ENCODE peak calls at places on chromosomes 13 and 19, in eight cellular contexts. One of them, this sample, is unnamed.

GRCh38 chr19:47045867-47046470 is 2.5 kb downstream of the TMEM160 start:
- DNase-seq in tibial nerve: no peak
- DNase-seq in Peyer's patch: no peak
- DNase-seq in fibroblast of lung: no peak
- DNase-seq in H1: no peak
- DNase-seq in prostate gland: no peak
- DNase-seq in SK-N-SH: no peak
- DNase-seq in astrocyte: no peak
- DNase-seq in this sample: no peak

GRCh38 chr13:113095146-113096051 is 10.2 kb upstream of the F7 start:
- DNase-seq in SK-N-SH: no peak
- DNase-seq in H1: no peak
- DNase-seq in fibroblast of lung: no peak
- DNase-seq in Peyer's patch: no peak
- DNase-seq in tibial nerve: no peak
- DNase-seq in astrocyte: no peak
- DNase-seq in prostate gland: no peak
- DNase-seq in this sample: no peak

GRCh38 chr13:50713849-50714248 is 129.6 kb downstream of the DLEU7 start:
- DNase-seq in fibroblast of lung: peak; percentile 98
- DNase-seq in H1: no peak
- DNase-seq in tibial nerve: peak; percentile 44
- DNase-seq in SK-N-SH: no peak
- DNase-seq in Peyer's patch: no peak
- DNase-seq in prostate gland: no peak
- DNase-seq in astrocyte: peak; percentile 98
- DNase-seq in this sample: no peak

GRCh38 chr13:26629260-26629659 is 71.8 kb downstream of the WASF3 start:
- DNase-seq in SK-N-SH: no peak
- DNase-seq in astrocyte: no peak
- DNase-seq in tibial nerve: no peak
- DNase-seq in H1: no peak
- DNase-seq in fibroblast of lung: no peak
- DNase-seq in Peyer's patch: no peak
- DNase-seq in prostate gland: no peak
- DNase-seq in this sample: no peak

GRCh38 chr19:32017341-32017948 is 328.0 kb upstream of the ZNF507 start:
- DNase-seq in astrocyte: peak; percentile 71
- DNase-seq in Peyer's patch: no peak
- DNase-seq in fibroblast of lung: peak; percentile 76
- DNase-seq in prostate gland: no peak
- DNase-seq in SK-N-SH: no peak
- DNase-seq in H1: no peak
- DNase-seq in tibial nerve: peak; percentile 35
- DNase-seq in this sample: no peak

GRCh38 chr13:107960301-107960700 is 255.0 kb downstream of the LIG4 start:
- DNase-seq in astrocyte: no peak
- DNase-seq in prostate gland: no peak
- DNase-seq in tibial nerve: no peak
- DNase-seq in H1: no peak
- DNase-seq in Peyer's patch: no peak
- DNase-seq in SK-N-SH: no peak
- DNase-seq in fibroblast of lung: peak; percentile 1
- DNase-seq in this sample: no peak

GRCh38 chr13:38093425-38093824 is 223.9 kb upstream of the TRPC4 start:
- DNase-seq in astrocyte: no peak
- DNase-seq in H1: no peak
- DNase-seq in tibial nerve: no peak
- DNase-seq in SK-N-SH: no peak
- DNase-seq in Peyer's patch: no peak
- DNase-seq in fibroblast of lung: no peak
- DNase-seq in prostate gland: no peak
- DNase-seq in this sample: no peak

GRCh38 chr19:42253245-42254082 is 1.5 kb downstream of the ERF start:
- DNase-seq in prostate gland: no peak
- DNase-seq in H1: no peak
- DNase-seq in tibial nerve: peak; percentile 57
- DNase-seq in Peyer's patch: peak; percentile 77
- DNase-seq in SK-N-SH: peak; percentile 83
- DNase-seq in fibroblast of lung: peak; percentile 43
- DNase-seq in astrocyte: no peak
- DNase-seq in this sample: peak; percentile 79

GRCh38 chr13:44271031-44271433 is 102.6 kb upstream of the SERP2 start:
- DNase-seq in H1: no peak
- DNase-seq in prostate gland: peak; percentile 28
- DNase-seq in astrocyte: peak; percentile 52
- DNase-seq in SK-N-SH: no peak
- DNase-seq in fibroblast of lung: peak; percentile 61
- DNase-seq in tibial nerve: peak; percentile 34
- DNase-seq in Peyer's patch: no peak
- DNase-seq in this sample: peak; percentile 18

GRCh38 chr13:99055286-99056073 is 77.6 kb upstream of the DOCK9 start:
- DNase-seq in tibial nerve: no peak
- DNase-seq in astrocyte: no peak
- DNase-seq in SK-N-SH: no peak
- DNase-seq in H1: no peak
- DNase-seq in fibroblast of lung: no peak
- DNase-seq in Peyer's patch: no peak
- DNase-seq in prostate gland: no peak
- DNase-seq in this sample: no peak

GRCh38 chr13:42660367-42660965 is 86.5 kb downstream of the TNFSF11 start:
- DNase-seq in Peyer's patch: no peak
- DNase-seq in SK-N-SH: no peak
- DNase-seq in H1: no peak
- DNase-seq in astrocyte: no peak
- DNase-seq in fibroblast of lung: peak; percentile 3
- DNase-seq in prostate gland: no peak
- DNase-seq in tibial nerve: no peak
- DNase-seq in this sample: no peak

GRCh38 chr19:38653028-38653571 is 5.7 kb downstream of the ACTN4 start:
- DNase-seq in tibial nerve: no peak
- DNase-seq in SK-N-SH: no peak
- DNase-seq in Peyer's patch: peak; percentile 73
- DNase-seq in prostate gland: no peak
- DNase-seq in astrocyte: peak; percentile 45
- DNase-seq in fibroblast of lung: peak; percentile 57
- DNase-seq in H1: no peak
- DNase-seq in this sample: peak; percentile 78

GRCh38 chr19:45911291-45911690 is 3.3 kb downstream of the NANOS2 start:
- DNase-seq in Peyer's patch: no peak
- DNase-seq in H1: no peak
- DNase-seq in prostate gland: no peak
- DNase-seq in fibroblast of lung: no peak
- DNase-seq in astrocyte: no peak
- DNase-seq in SK-N-SH: no peak
- DNase-seq in tibial nerve: no peak
- DNase-seq in this sample: peak; percentile 60

GRCh38 chr19:45917421-45918091 is 3.0 kb upstream of the NANOS2 start:
- DNase-seq in tibial nerve: no peak
- DNase-seq in astrocyte: no peak
- DNase-seq in fibroblast of lung: no peak
- DNase-seq in Peyer's patch: no peak
- DNase-seq in prostate gland: no peak
- DNase-seq in H1: no peak
- DNase-seq in SK-N-SH: no peak
- DNase-seq in this sample: no peak

GRCh38 chr19:45908956-45909355 is 5.6 kb downstream of the NANOS2 start:
- DNase-seq in astrocyte: no peak
- DNase-seq in SK-N-SH: no peak
- DNase-seq in Peyer's patch: no peak
- DNase-seq in tibial nerve: no peak
- DNase-seq in fibroblast of lung: peak; percentile 35
- DNase-seq in prostate gland: no peak
- DNase-seq in H1: no peak
- DNase-seq in this sample: no peak

GRCh38 chr19:45918721-45919120 is 4.1 kb upstream of the NANOS2 start:
- DNase-seq in Peyer's patch: no peak
- DNase-seq in astrocyte: no peak
- DNase-seq in prostate gland: no peak
- DNase-seq in SK-N-SH: no peak
- DNase-seq in H1: no peak
- DNase-seq in fibroblast of lung: no peak
- DNase-seq in tibial nerve: no peak
- DNase-seq in this sample: no peak

DNA sequence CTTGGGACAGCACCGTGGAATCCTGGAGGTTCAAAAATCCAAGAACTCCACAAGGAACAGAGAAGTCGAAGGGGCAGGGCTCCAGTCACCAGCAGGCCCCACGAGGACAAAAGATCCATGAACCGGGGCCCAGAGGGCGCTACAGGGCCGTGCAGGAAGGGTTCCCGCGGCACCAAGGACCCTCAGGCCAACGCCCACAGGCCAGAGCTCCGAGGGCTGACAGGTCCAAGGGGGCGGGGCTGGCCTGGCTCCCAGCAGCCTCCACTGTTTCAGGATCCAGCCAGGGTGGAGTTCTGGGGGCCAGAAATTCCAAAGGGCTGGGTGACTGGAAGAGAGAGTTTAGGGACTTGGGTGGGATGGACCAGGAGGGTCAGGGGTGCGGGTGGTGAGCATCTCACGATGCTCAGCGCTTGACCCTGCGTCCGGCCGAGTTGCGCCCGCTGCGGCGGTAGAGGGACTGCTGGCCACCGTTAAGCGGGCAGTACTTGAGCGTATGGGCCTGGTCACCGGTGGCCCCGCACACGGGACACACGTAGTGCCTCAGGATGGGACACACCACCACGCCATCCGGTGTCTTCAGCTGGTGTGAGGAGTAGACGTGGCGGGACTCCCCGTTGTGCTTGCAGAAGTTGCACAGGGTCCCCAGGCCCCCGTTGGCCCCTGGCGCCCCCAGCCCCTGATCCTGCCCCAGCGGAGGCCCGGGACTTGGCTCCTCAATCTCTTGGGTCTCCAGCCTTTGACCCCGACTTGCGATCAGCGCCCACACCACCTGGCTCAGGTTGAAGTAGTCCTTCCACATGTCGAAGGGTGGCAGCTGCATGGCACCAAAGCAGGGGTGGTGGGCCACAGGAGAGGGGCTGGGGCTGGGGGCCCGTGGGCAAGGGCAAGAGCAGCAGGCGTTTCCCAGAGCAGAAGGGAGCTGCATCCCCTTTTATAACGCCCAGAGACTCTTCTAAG is at the start of gene NANOS2:
- DNase-seq in astrocyte: no peak
- DNase-seq in Peyer's patch: no peak
- DNase-seq in prostate gland: no peak
- DNase-seq in fibroblast of lung: no peak
- DNase-seq in tibial nerve: no peak
- DNase-seq in H1: peak; percentile 54
- DNase-seq in SK-N-SH: no peak
- DNase-seq in this sample: no peak
- TF ChIP-seq CTCF in astrocyte: no peak
- TF ChIP-seq CTCF in Peyer's patch: no peak
- TF ChIP-seq CTCF in prostate gland: no peak
- TF ChIP-seq CTCF in fibroblast of lung: no peak
- TF ChIP-seq CTCF in tibial nerve: no peak
- TF ChIP-seq CTCF in H1: peak; percentile 88
- TF ChIP-seq CTCF in SK-N-SH: peak; percentile 29
- TF ChIP-seq CTCF in this sample: no peak

GRCh38 chr13:104648291-104648690 is 1582.1 kb upstream of the SLC10A2 start:
- DNase-seq in astrocyte: no peak
- DNase-seq in Peyer's patch: no peak
- DNase-seq in fibroblast of lung: no peak
- DNase-seq in H1: no peak
- DNase-seq in SK-N-SH: no peak
- DNase-seq in tibial nerve: no peak
- DNase-seq in prostate gland: no peak
- DNase-seq in this sample: no peak
- H3K4me1 ChIP-seq in astrocyte: no peaks in the 10 kb centered on the region
- H3K4me1 ChIP-seq in Peyer's patch: no peaks in the 10 kb centered on the region
- H3K4me1 ChIP-seq in fibroblast of lung: no peaks in the 10 kb centered on the region
- H3K4me1 ChIP-seq in H1: no peaks in the 10 kb centered on the region
- H3K4me1 ChIP-seq in SK-N-SH: no peaks in the 10 kb centered on the region
- H3K4me1 ChIP-seq in tibial nerve: no peaks in the 10 kb centered on the region
- H3K4me1 ChIP-seq in prostate gland: no peaks in the 10 kb centered on the region
- H3K4me1 ChIP-seq in this sample: no peaks in the 10 kb centered on the region

DNA sequence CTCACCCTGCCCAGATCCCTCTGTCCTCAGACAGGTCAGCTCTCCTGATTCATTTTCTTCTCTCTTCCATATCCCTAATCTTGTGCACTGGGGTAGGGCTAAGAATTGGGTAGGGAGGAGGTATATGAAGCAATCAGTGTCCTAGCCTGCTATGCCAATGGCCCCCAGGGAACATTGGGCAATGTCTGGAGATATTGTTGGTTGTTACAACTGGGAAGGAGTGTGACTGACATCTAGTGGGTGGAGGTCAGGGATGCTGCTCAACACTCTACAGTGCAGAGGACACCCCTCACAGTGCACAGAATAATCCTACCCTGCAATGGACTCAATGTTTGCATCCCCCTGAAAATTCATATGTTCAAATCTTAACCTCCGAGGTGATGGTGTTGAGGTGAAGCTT is 57.5 kb downstream of the CPAMD8 start:
- DNase-seq in prostate gland: no peak
- DNase-seq in SK-N-SH: no peak
- DNase-seq in fibroblast of lung: no peak
- DNase-seq in H1: no peak
- DNase-seq in tibial nerve: peak; percentile 22
- DNase-seq in astrocyte: no peak
- DNase-seq in Peyer's patch: no peak
- DNase-seq in this sample: no peak
- TF ChIP-seq CTCF in prostate gland: peak; percentile 9
- TF ChIP-seq CTCF in SK-N-SH: no peak
- TF ChIP-seq CTCF in fibroblast of lung: no peak
- TF ChIP-seq CTCF in H1: peak; percentile 47
- TF ChIP-seq CTCF in tibial nerve: no peak
- TF ChIP-seq CTCF in astrocyte: no peak
- TF ChIP-seq CTCF in Peyer's patch: no peak
- TF ChIP-seq CTCF in this sample: no peak

GRCh38 chr19:49518033-49518432 is 5.6 kb downstream of the FCGRT start:
- DNase-seq in H1: no peak
- DNase-seq in SK-N-SH: no peak
- DNase-seq in astrocyte: no peak
- DNase-seq in fibroblast of lung: no peak
- DNase-seq in Peyer's patch: no peak
- DNase-seq in tibial nerve: no peak
- DNase-seq in prostate gland: no peak
- DNase-seq in this sample: no peak
- H3K4me1 ChIP-seq in H1: peaks cover 7% of the 10 kb centered on the region
- H3K4me1 ChIP-seq in SK-N-SH: peaks cover 6% of the 10 kb centered on the region
- H3K4me1 ChIP-seq in astrocyte: no peaks in the 10 kb centered on the region
- H3K4me1 ChIP-seq in fibroblast of lung: no peaks in the 10 kb centered on the region
- H3K4me1 ChIP-seq in Peyer's patch: peaks cover 5% of the 10 kb centered on the region
- H3K4me1 ChIP-seq in tibial nerve: peaks cover 30% of the 10 kb centered on the region
- H3K4me1 ChIP-seq in prostate gland: no peaks in the 10 kb centered on the region
- H3K4me1 ChIP-seq in this sample: peaks cover 16% of the 10 kb centered on the region

DNA sequence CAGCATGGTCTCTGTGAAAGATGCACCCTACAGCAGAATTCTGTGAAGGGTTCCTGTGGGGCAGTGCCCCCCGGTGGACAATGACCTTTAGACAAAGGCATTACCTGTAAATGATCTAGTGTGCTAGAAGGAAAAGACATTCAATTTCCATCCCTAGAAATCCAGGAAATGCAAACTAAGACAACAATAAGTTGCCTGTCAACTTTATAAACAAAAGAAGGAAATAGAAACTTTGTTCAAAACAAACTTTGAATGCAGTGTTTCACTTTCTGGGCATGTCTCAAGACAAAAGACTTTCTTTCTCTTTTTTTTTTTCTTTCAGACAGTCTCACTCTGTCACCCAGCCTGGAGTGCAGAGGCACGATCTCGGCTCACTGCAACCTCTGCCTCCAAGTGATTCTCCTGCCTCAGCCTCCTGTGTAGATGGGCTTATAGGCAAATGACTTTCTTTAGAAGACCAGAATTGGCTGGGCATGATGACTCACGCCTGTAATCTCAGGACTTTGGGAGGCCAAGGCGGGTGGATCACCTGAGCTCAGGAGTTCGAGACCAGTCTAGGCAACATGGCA is 15.5 kb downstream of the TEX101 start:
- DNase-seq in H1: no peak
- DNase-seq in astrocyte: no peak
- DNase-seq in tibial nerve: no peak
- DNase-seq in SK-N-SH: no peak
- DNase-seq in Peyer's patch: no peak
- DNase-seq in fibroblast of lung: no peak
- DNase-seq in prostate gland: no peak
- DNase-seq in this sample: peak; percentile 31
- TF ChIP-seq CTCF in H1: peak; percentile 62
- TF ChIP-seq CTCF in astrocyte: no peak
- TF ChIP-seq CTCF in tibial nerve: no peak
- TF ChIP-seq CTCF in SK-N-SH: peak; percentile 18
- TF ChIP-seq CTCF in Peyer's patch: no peak
- TF ChIP-seq CTCF in fibroblast of lung: no peak
- TF ChIP-seq CTCF in prostate gland: no peak
- TF ChIP-seq CTCF in this sample: no peak